ENCODE peak calls at places on chromosomes 5 and 9, in eight cellular contexts. B, E, M, O, C, X, D and S are unnamed samples.

GRCh38 chr9:27108981-27109541 is at the start of gene TEK:
- DNase-seq in B (peak), E (no peak), M (no peak), O (peak), C (no peak), X (no peak), D (no peak), S (no peak)

GRCh38 chr9:81363916-81364480 is 325.3 kb downstream of the TLE1 start:
- DNase-seq in B (no peak), E (no peak), M (no peak), O (peak), C (no peak), X (no peak), D (no peak), S (no peak)

GRCh38 chr5:43051668-43052067 is 11.5 kb upstream of the ANXA2R start:
- DNase-seq in B (no peak), E (no peak), M (no peak), O (no peak), C (no peak), X (no peak), D (no peak), S (no peak)

GRCh38 chr9:125341566-125341965 is 79.9 kb downstream of the GAPVD1 start:
- DNase-seq in B (no peak), E (no peak), M (no peak), O (peak), C (no peak), X (no peak), D (no peak), S (no peak)

GRCh38 chr5:17308326-17309065 is 91.1 kb downstream of the BASP1 start:
- DNase-seq in B (no peak), E (no peak), M (no peak), O (no peak), C (no peak), X (no peak), D (no peak), S (no peak)

GRCh38 chr5:141875795-141876627 is 2.2 kb downstream of the PCDH1 start:
- DNase-seq in B (no peak), E (no peak), M (no peak), O (no peak), C (peak), X (no peak), D (no peak), S (peak)

GRCh38 chr5:174526177-174526576 is 198.2 kb upstream of the MSX2 start:
- DNase-seq in B (no peak), E (no peak), M (no peak), O (no peak), C (no peak), X (no peak), D (no peak), S (no peak)

GRCh38 chr9:111023090-111023489 is 15.2 kb downstream of the LPAR1 start:
- DNase-seq in B (no peak), E (no peak), M (no peak), O (no peak), C (no peak), X (no peak), D (no peak), S (no peak)

GRCh38 chr5:137167187-137167586 is 331.9 kb downstream of the SPOCK1 start:
- DNase-seq in B (no peak), E (no peak), M (no peak), O (no peak), C (no peak), X (no peak), D (no peak), S (no peak)

GRCh38 chr9:127144670-127145458 is 22.4 kb upstream of the ANGPTL2 start:
- DNase-seq in B (no peak), E (no peak), M (no peak), O (no peak), C (peak), X (no peak), D (no peak), S (no peak)

GRCh38 chr9:27210588-27210987 is 86.4 kb downstream of the EQTN start:
- DNase-seq in B (no peak), E (no peak), M (no peak), O (no peak), C (no peak), X (no peak), D (no peak), S (no peak)

GRCh38 chr9:107597743-107598217 is 108.2 kb upstream of the KLF4 start:
- DNase-seq in B (no peak), E (no peak), M (no peak), O (no peak), C (peak), X (no peak), D (no peak), S (no peak)

GRCh38 chr5:172860520-172861443 is 26.7 kb downstream of the ERGIC1 start:
- DNase-seq in B (no peak), E (no peak), M (no peak), O (peak), C (peak), X (no peak), D (no peak), S (peak)

GRCh38 chr9:89426389-89426961 is 71.4 kb downstream of the SEMA4D start:
- DNase-seq in B (no peak), E (no peak), M (no peak), O (no peak), C (no peak), X (no peak), D (no peak), S (peak)

GRCh38 chr9:114150608-114151007 is 4.7 kb upstream of the COL27A1 start:
- DNase-seq in B (no peak), E (no peak), M (no peak), O (no peak), C (no peak), X (no peak), D (no peak), S (no peak)

GRCh38 chr9:111842313-111842712 is 47.6 kb upstream of the SHOC1 start:
- DNase-seq in B (no peak), E (no peak), M (no peak), O (no peak), C (no peak), X (no peak), D (no peak), S (no peak)

GRCh38 chr5:102628449-102629175 is 126.5 kb upstream of the PAM start:
- DNase-seq in B (no peak), E (no peak), M (peak), O (peak), C (no peak), X (no peak), D (no peak), S (no peak)

GRCh38 chr5:147902606-147903115 is 3.7 kb downstream of the C5orf46 start:
- DNase-seq in B (no peak), E (no peak), M (no peak), O (no peak), C (no peak), X (no peak), D (no peak), S (no peak)

GRCh38 chr5:147898875-147899401 is 7.4 kb downstream of the C5orf46 start:
- DNase-seq in B (no peak), E (peak), M (no peak), O (peak), C (no peak), X (peak), D (no peak), S (no peak)

GRCh38 chr5:147901555-147901954 is 4.8 kb downstream of the C5orf46 start:
- DNase-seq in B (no peak), E (peak), M (peak), O (peak), C (no peak), X (no peak), D (no peak), S (no peak)

GRCh38 chr5:147906326-147907095 is at the start of gene C5orf46:
- DNase-seq in B (no peak), E (no peak), M (peak), O (peak), C (no peak), X (no peak), D (peak), S (no peak)

DNA sequence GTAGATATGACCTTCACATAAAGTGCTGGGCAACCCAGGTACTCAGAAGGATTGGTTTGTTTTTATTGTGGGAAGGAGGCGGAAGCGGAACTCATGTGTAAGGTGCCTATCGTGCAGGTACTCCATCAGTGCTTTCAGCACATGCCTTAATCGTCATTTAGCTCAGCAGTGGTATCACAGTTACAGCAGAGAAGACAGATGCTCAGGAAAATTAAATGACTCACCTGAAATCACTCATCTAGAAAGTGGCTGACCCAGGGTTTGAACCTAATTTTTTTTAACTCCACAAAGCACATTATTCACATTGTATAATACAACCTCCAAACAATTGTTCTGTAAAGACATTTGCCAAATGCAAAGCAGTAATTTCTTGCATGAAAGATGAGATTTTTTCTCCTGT is 2.2 kb downstream of the C5orf46 start:
- DNase-seq in B (no peak), E (no peak), M (no peak), O (peak), C (no peak), X (no peak), D (no peak), S (no peak)
- H3K4me3 ChIP-seq in B (no peak), E (no peak), M (no peak), O (peak), C (no peak), X (no peak), D (no peak), S (no peak)

GRCh38 chr9:132824151-132824550 is 53.9 kb downstream of the AK8 start:
- DNase-seq in B (no peak), E (no peak), M (no peak), O (no peak), C (no peak), X (no peak), D (no peak), S (no peak)
- H3K4me3 ChIP-seq in B (no peak), E (no peak), M (no peak), O (no peak), C (no peak), X (no peak), D (no peak), S (no peak)

DNA sequence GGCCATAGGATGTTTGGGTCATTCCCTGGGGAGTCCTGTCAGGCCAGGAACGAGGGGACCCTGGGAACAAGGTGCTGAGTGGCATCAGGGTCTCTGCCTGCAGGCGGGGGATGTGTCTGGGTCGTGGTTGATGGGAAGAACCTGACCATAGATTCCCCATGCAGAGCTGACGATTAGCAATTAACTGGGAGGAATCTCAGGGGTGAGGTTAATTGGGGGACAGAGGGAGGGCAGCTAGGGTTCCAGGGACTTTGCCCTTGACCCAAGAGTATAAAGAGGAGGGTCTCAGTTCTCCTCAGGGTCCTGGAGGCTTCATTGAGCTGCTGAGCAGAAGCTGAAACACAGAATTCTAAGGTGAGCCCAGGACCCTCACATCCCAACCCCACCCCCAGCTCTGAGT is at the start of gene SLC34A1:
- DNase-seq in B (no peak), E (no peak), M (no peak), O (no peak), C (no peak), X (no peak), D (no peak), S (no peak)
- H3K4me3 ChIP-seq in B (no peak), E (no peak), M (no peak), O (no peak), C (no peak), X (no peak), D (no peak), S (no peak)

GRCh38 chr9:37953775-37954437 is 50.0 kb upstream of the SLC25A51 start:
- DNase-seq in B (no peak), E (peak), M (peak), O (peak), C (no peak), X (peak), D (peak), S (peak)
- H3K4me3 ChIP-seq in B (no peak), E (no peak), M (no peak), O (no peak), C (no peak), X (no peak), D (no peak), S (no peak)